ENCODE peak calls at places on chromosomes 5 and 9, in eight cellular contexts. Q is neural progenitor cell; N is CD4-positive, alpha-beta T cell; P is prostate gland; X is HL-60; S is spleen; Y is left ventricle myocardium inferior; E is AG04450. U is an unnamed sample. For H3K27me3, the result is how much of the 10 kb centered on the place peaks cover.

GRCh38 chr5:40080191-40080590 is 599.5 kb upstream of the PTGER4 start:
- DNase-seq in Y (no peak), Q (no peak), P (no peak), S (no peak), X (no peak), E (no peak), N (no peak), U (no peak)

GRCh38 chr5:139734517-139734916 is 61.1 kb upstream of the PSD2 start:
- DNase-seq in Q (no peak), N (no peak), P (no peak), Y (no peak), E (no peak), S (no peak), X (no peak), U (no peak)

GRCh38 chr5:130992095-130992494 is 173.0 kb downstream of the HINT1 start:
- DNase-seq in P (no peak), X (no peak), Q (no peak), Y (no peak), N (no peak), E (no peak), S (no peak), U (no peak)

GRCh38 chr9:114314881-114315722 is 7.8 kb upstream of the ORM1 start:
- DNase-seq in N (no peak), X (no peak), E (no peak), Q (no peak), Y (no peak), P (no peak), S (peak), U (no peak)

GRCh38 chr9:82474235-82474634 is 485.7 kb downstream of the SPATA31D1 start:
- DNase-seq in S (no peak), Q (no peak), P (no peak), Y (no peak), N (no peak), E (no peak), X (no peak), U (no peak)

GRCh38 chr5:177440990-177441780 is 5.4 kb upstream of the PRR7 start:
- DNase-seq in Q (no peak), N (no peak), Y (no peak), X (no peak), P (no peak), E (no peak), S (peak), U (no peak)

GRCh38 chr5:35166043-35166442 is 64.2 kb downstream of the PRLR start:
- DNase-seq in P (no peak), Q (no peak), E (no peak), N (no peak), X (no peak), Y (no peak), S (no peak), U (no peak)

GRCh38 chr5:14834584-14835540 is 36.7 kb downstream of the ANKH start:
- DNase-seq in Q (no peak), E (no peak), Y (no peak), N (no peak), X (no peak), P (no peak), S (no peak), U (no peak)

GRCh38 chr9:13806731-13807130 is 507.2 kb downstream of the NFIB start:
- DNase-seq in Y (no peak), S (no peak), Q (no peak), P (no peak), X (no peak), E (no peak), N (no peak), U (peak)

GRCh38 chr5:19179561-19179960 is 808.4 kb downstream of the CDH18 start:
- DNase-seq in Y (no peak), E (no peak), P (no peak), X (no peak), N (no peak), S (no peak), Q (no peak), U (no peak)

GRCh38 chr5:111278824-111279504 is 54.8 kb downstream of the CAMK4 start:
- DNase-seq in P (peak), Q (peak), N (peak), S (peak), E (no peak), Y (peak), X (peak), U (peak)

GRCh38 chr5:170504598-170505266 is 912 bp downstream of the KCNIP1 start:
- DNase-seq in S (no peak), N (no peak), Y (no peak), E (no peak), P (no peak), Q (no peak), X (no peak), U (no peak)

GRCh38 chr9:116156621-116157314 is 3.2 kb downstream of the PAPPA start:
- DNase-seq in Q (peak), N (no peak), P (no peak), Y (peak), X (no peak), S (no peak), E (no peak), U (peak)

GRCh38 chr5:147617191-147617606 is 107.3 kb upstream of the DPYSL3 start:
- DNase-seq in N (no peak), Y (no peak), X (no peak), P (no peak), E (no peak), S (no peak), Q (no peak), U (peak)

GRCh38 chr9:109639666-109640231 is 140.2 kb upstream of the PALM2AKAP2 start:
- DNase-seq in S (no peak), E (no peak), Q (peak), X (no peak), Y (no peak), P (no peak), N (no peak), U (no peak)

GRCh38 chr9:138053321-138053868 is 175.8 kb downstream of the CACNA1B start:
- DNase-seq in N (peak), Q (no peak), X (no peak), Y (no peak), E (no peak), P (no peak), S (peak), U (no peak)

GRCh38 chr5:447501-447900 is 4.5 kb downstream of the EXOC3 start:
- DNase-seq in Y (peak), X (no peak), P (no peak), N (peak), E (no peak), S (peak), Q (no peak), U (no peak)

GRCh38 chr5:69414885-69415583 is at the start of gene MARVELD2:
- DNase-seq in S (peak), Q (peak), N (peak), X (no peak), P (peak), Y (peak), E (no peak), U (peak)

GRCh38 chr9:137672907-137673791 is 54.3 kb downstream of the EHMT1 start:
- DNase-seq in E (peak), N (no peak), S (peak), Q (peak), X (peak), P (peak), Y (peak), U (peak)

GRCh38 chr5:67233075-67233474 is 36.5 kb upstream of the CD180 start:
- DNase-seq in Q (no peak), Y (no peak), N (no peak), S (no peak), E (no peak), P (no peak), X (no peak), U (no peak)

DNA sequence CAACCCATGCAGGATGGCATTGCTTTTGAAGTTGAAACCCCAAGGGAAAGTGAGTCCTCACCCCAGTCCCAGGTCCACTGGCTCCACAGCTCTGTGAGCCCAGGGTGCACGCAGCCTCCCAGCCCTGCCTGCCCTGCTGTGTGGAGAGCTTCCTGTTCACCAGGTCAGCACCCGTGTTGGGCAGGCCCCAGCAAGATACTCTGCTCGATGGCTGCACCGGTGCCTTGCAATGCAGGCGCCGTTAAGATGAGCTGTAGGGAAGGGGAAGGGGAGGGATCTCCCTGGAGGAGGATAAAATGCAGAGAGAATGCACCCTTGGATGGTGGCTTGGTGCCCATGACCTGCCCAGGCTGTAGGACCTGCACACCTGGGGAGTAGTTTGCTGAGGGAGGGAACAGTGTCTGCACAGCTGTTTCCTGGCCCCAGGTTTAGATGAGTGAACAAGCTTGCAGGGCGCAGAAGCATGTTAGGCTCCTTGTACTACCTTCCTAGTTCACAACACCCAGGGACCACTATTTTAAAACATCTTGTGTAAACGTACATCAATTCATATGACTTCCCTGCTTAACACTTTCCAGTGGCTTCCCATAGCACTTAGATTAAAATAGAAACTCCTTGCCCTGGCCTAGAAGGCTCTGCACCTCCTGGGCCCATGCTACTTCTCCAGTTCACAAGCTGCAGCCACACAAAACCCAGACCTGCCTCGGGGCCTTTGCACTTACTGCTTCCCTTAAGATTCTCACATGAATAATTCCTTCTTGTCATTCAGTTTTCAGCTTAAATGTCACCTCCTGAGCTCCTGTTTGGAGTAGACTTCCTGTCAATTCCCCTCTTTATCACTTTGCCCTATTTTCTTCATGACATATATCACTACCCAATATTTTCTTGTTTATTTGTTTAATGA is 19.6 kb downstream of the FAT2 start:
- DNase-seq in X (no peak), E (no peak), Q (no peak), P (peak), Y (no peak), N (no peak), S (no peak), U (no peak)
- H3K27me3 ChIP-seq in X (under half), E (under half), Q (under half), P (under half), Y (under half), N (under half), S (under half), U (under half)

GRCh38 chr5:126497506-126497905 is 74.3 kb downstream of the GRAMD2B start:
- DNase-seq in Q (no peak), N (no peak), Y (no peak), E (no peak), X (no peak), S (no peak), P (no peak), U (no peak)

GRCh38 chr5:126494393-126494792 is 71.2 kb downstream of the GRAMD2B start:
- DNase-seq in P (no peak), X (no peak), S (no peak), N (no peak), Y (no peak), Q (no peak), E (no peak), U (no peak)

GRCh38 chr5:126490167-126490937 is 67.1 kb downstream of the GRAMD2B start:
- DNase-seq in N (no peak), Q (peak), E (no peak), P (no peak), Y (no peak), S (no peak), X (no peak), U (no peak)

GRCh38 chr5:126488362-126489065 is 65.3 kb downstream of the GRAMD2B start:
- DNase-seq in E (no peak), X (no peak), Q (peak), Y (no peak), N (no peak), P (no peak), S (no peak), U (no peak)

GRCh38 chr5:126492939-126493338 is 69.7 kb downstream of the GRAMD2B start:
- DNase-seq in P (no peak), Y (no peak), E (no peak), S (no peak), Q (no peak), N (no peak), X (no peak), U (peak)
- TF ChIP-seq CTCF in P (peak), Y (peak), E (peak), S (peak), Q (peak), N (no peak), X (no peak), U (peak)

GRCh38 chr9:132237481-132237880 is 75.6 kb downstream of the NTNG2 start:
- DNase-seq in P (no peak), S (no peak), E (no peak), N (no peak), X (no peak), Y (peak), Q (no peak), U (no peak)
- H3K27me3 ChIP-seq in P (under half), S (under half), E (half or more), N (under half), X (under half), Y (under half), Q (under half), U (under half)

GRCh38 chr9:122463828-122464632 is 13.7 kb downstream of the OR1J1 start:
- DNase-seq in P (no peak), N (no peak), S (no peak), X (peak), Q (peak), Y (no peak), E (no peak), U (peak)
- TF ChIP-seq CTCF in P (no peak), N (no peak), S (no peak), X (no peak), Q (no peak), Y (no peak), E (peak), U (peak)

DNA sequence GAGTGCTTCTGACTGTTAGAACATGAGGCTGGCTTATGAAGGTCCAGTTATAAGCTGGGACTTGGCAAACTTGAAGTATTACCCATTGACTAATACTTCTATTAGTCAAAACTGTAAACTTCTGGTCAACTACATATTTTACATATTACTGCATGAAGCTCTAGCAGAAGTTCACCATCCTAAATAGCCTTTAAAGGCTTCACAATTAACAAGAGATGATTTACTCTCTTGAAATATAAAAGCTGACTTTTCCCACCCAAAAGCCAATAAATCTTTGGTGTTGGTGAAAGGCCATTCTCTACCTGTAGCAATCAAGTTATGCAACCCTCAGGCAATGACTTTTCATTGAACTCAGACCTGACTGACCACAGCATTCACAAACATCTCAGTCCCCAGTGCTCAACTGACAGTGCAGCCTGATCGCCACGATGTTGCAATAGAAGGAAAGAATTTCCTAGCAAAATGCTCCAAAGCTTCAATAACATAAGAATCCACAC is 345.6 kb downstream of the EBF1 start:
- DNase-seq in E (no peak), Y (no peak), S (no peak), Q (no peak), N (no peak), X (no peak), P (no peak), U (no peak)
- H3K27me3 ChIP-seq in E (under half), Y (under half), S (under half), Q (under half), N (under half), X (under half), P (under half), U (under half)

GRCh38 chr5:154543380-154543779 is 65.4 kb upstream of the HAND1 start:
- DNase-seq in Y (no peak), Q (no peak), N (no peak), S (no peak), X (no peak), P (no peak), E (no peak), U (no peak)

GRCh38 chr5:154542581-154542980 is 64.6 kb upstream of the HAND1 start:
- DNase-seq in X (no peak), Q (no peak), S (no peak), P (no peak), Y (no peak), N (no peak), E (no peak), U (no peak)

GRCh38 chr5:154542000-154542399 is 64.0 kb upstream of the HAND1 start:
- DNase-seq in N (no peak), Q (no peak), S (no peak), P (no peak), E (no peak), Y (no peak), X (no peak), U (no peak)

GRCh38 chr5:154540600-154540999 is 62.6 kb upstream of the HAND1 start:
- DNase-seq in P (no peak), Q (no peak), N (no peak), S (no peak), X (no peak), Y (no peak), E (no peak), U (no peak)

GRCh38 chr5:154541553-154541952 is 63.5 kb upstream of the HAND1 start:
- DNase-seq in E (no peak), N (no peak), Y (no peak), S (no peak), Q (no peak), X (no peak), P (no peak), U (no peak)
- TF ChIP-seq CTCF in E (no peak), N (no peak), Y (no peak), S (no peak), Q (no peak), X (peak), P (no peak), U (no peak)

DNA sequence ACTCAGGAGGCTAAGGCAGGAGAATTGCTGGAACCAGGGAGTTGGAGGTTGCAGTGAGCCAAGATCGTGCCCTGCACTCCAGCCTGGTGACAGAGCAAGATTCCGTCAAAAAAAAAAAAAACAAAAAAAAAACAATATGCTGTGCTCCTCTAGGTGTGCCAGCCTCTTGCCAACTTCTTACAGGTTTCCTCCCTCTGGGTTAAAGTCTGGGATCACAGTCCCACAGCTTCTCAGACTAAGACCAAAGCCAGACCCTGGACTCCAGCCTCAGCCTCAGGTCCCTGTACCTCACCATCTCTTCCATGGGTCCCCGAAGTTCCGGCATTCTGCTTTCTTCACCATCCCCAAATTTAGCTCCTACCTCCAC is 180.8 kb upstream of the MVB12B start:
- DNase-seq in X (no peak), S (no peak), N (no peak), P (no peak), Q (no peak), Y (no peak), E (no peak), U (no peak)
- H3K27me3 ChIP-seq in X (under half), S (under half), N (under half), P (under half), Q (under half), Y (under half), E (under half), U (under half)

GRCh38 chr5:28779161-28779754 is 1740.9 kb upstream of the CDH9 start:
- DNase-seq in Y (no peak), N (no peak), P (no peak), X (no peak), Q (peak), S (no peak), E (no peak), U (peak)
- TF ChIP-seq CTCF in Y (no peak), N (no peak), P (no peak), X (no peak), Q (peak), S (no peak), E (no peak), U (no peak)

DNA sequence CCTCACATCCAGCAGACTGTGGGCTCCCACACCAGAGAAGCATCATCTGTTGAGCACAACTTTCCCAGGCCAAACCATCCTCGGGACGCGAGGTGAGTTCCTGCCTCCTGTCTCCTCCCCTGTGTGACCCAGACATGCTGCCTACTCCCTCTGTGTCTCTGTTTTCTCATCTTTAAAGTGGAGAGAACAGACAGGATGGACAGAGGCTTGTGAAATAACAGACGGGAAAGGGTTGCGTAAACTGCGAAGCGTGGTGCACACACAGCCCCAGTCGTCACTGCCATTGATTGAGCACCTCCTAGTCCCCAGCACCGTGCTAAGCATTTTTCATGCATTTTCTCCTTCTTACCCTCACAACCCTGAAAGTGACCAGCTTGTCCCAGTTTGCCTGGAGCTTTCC is 52.1 kb upstream of the LMX1B start:
- DNase-seq in Q (no peak), S (peak), X (peak), Y (no peak), P (no peak), E (no peak), N (no peak), U (peak)
- H3K27me3 ChIP-seq in Q (half or more), S (under half), X (under half), Y (half or more), P (under half), E (under half), N (under half), U (under half)

GRCh38 chr5:163106098-163106497 is 331.3 kb upstream of the CCNG1 start:
- DNase-seq in E (no peak), Q (no peak), Y (no peak), P (no peak), X (no peak), N (no peak), S (no peak), U (no peak)

GRCh38 chr5:163105456-163105855 is 331.9 kb upstream of the CCNG1 start:
- DNase-seq in E (no peak), Q (no peak), N (no peak), S (no peak), P (no peak), Y (no peak), X (no peak), U (no peak)

GRCh38 chr5:163108351-163108750 is 329.0 kb upstream of the CCNG1 start:
- DNase-seq in S (no peak), N (no peak), X (no peak), P (no peak), E (no peak), Y (no peak), Q (no peak), U (no peak)

DNA sequence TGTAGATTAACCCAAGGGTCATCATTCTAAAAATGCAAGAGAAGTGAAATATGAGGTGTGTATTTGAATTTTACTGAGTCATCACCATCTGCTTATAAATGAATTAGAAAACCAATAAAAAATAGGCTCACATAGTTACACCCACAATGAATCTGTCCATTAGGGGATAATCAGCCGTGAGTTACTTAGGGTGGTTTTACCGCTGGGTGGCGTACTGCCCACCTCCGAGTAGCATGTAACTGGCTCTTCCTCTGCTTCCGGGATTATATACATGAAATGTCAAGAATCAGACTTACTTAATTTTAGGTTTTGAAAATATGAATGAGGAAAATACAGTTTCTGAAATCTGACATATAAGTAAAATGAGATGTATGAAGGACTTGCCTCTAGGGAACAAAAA is 332.9 kb upstream of the CCNG1 start:
- DNase-seq in X (no peak), S (no peak), E (no peak), Y (no peak), P (no peak), Q (peak), N (no peak), U (no peak)
- TF ChIP-seq CTCF in X (no peak), S (no peak), E (no peak), Y (no peak), P (no peak), Q (peak), N (no peak), U (no peak)

U was measured in cardiac muscle cell.